ENCODE peak calls at places on chromosomes 12 and 14, in ten cellular contexts. U, K, H, E, X, V, P, B, Y and R are unnamed samples. For H3K4me1, the result is how much of the 10 kb centered on the place peaks cover.

GRCh38 chr12:13148532-13148847 is 45.0 kb upstream of the GSG1 start:
- DNase-seq in K (no peak), V (no peak), E (no peak), P (no peak), X (no peak), U (no peak), Y (no peak), H (no peak), B (no peak), R (no peak)

GRCh38 chr12:14952295-14952995 is 9.0 kb downstream of the ARHGDIB start:
- DNase-seq in P (peak), X (no peak), H (no peak), B (peak), V (peak), K (no peak), U (peak), E (no peak), Y (peak), R (peak)

GRCh38 chr14:103056322-103057027 is 874 bp downstream of the CDC42BPB start:
- DNase-seq in B (peak), P (peak), H (peak), X (peak), V (no peak), Y (no peak), K (peak), U (peak), E (peak), R (peak)

GRCh38 chr12:65825573-65826512 is 1.6 kb downstream of the HMGA2 start:
- DNase-seq in E (peak), X (no peak), P (peak), H (peak), K (no peak), V (peak), Y (no peak), B (peak), U (peak), R (peak)

GRCh38 chr12:62021808-62022207 is 238.4 kb upstream of the USP15 start:
- DNase-seq in Y (no peak), U (no peak), X (no peak), H (no peak), V (no peak), P (no peak), K (no peak), B (no peak), E (no peak), R (no peak)

GRCh38 chr12:55683676-55684075 is 24.0 kb downstream of the ITGA7 start:
- DNase-seq in H (peak), P (no peak), X (no peak), Y (no peak), E (no peak), V (no peak), B (no peak), K (no peak), U (no peak), R (no peak)

GRCh38 chr12:101004891-101005290 is 205.1 kb downstream of the SLC5A8 start:
- DNase-seq in X (no peak), V (no peak), H (no peak), E (no peak), K (no peak), B (no peak), P (no peak), U (no peak), Y (no peak), R (no peak)

GRCh38 chr12:27868165-27868564 is 88.1 kb upstream of the MANSC4 start:
- DNase-seq in Y (no peak), H (no peak), K (no peak), B (no peak), U (no peak), V (no peak), P (peak), E (no peak), X (no peak), R (peak)

GRCh38 chr12:116048886-116049285 is 228.6 kb downstream of the MED13L start:
- DNase-seq in X (no peak), U (no peak), E (no peak), K (no peak), H (no peak), B (no peak), V (peak), Y (no peak), P (no peak), R (no peak)

GRCh38 chr14:64879635-64880381 is at the start of gene SPTB:
- DNase-seq in V (peak), P (no peak), Y (peak), X (no peak), K (peak), B (peak), H (peak), E (peak), U (peak), R (no peak)

DNA sequence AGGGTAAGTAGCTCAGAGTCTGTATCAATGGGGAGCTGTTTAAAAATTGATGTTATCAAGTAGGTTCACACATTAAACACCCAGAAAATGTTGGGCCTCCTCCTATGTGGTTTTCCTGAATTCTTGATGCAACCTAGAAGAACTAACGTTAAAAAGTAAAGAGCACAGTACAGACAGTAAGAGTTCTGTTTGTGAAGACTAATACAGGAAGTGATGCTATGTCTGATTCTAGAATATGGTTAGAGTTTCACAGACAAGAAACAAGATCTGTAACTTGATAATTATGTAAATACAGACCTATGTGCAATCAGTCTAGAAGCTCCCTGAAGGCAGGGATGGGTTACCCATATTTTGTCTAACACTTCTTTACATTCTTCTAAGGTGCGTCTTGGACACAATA is 214.9 kb upstream of the BTG1 start:
- DNase-seq in V (peak), X (no peak), K (no peak), Y (peak), P (no peak), H (no peak), E (no peak), U (no peak), B (no peak), R (no peak)
- H3K4me1 ChIP-seq in V (under half), X (under half), K (under half), Y (under half), P (under half), H (under half), E (under half), U (under half), B (under half), R (under half)

DNA sequence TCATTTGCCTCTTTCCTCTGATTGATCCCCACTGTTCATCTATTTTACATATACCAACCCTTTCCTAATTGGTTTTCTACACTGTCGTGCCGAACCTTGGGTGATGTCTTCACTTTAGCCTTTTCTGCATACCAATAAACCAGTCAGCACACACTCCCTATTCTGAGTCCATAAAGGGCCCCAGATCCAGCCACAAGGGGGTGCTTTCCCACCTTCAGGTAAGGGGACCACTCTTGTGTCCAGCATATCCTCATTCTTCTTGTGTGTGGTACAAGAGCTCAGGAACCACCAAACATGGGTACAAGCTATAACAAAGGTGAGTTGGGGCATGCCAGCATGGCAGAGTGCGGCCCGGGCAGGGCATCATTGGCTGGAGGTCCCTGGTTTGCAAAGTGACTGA is 859.8 kb downstream of the FSCB start:
- DNase-seq in U (no peak), Y (no peak), X (no peak), B (no peak), P (no peak), V (no peak), K (no peak), H (no peak), E (no peak), R (no peak)
- H3K4me1 ChIP-seq in U (under half), Y (under half), X (under half), B (under half), P (under half), V (under half), K (under half), H (under half), E (under half), R (under half)

DNA sequence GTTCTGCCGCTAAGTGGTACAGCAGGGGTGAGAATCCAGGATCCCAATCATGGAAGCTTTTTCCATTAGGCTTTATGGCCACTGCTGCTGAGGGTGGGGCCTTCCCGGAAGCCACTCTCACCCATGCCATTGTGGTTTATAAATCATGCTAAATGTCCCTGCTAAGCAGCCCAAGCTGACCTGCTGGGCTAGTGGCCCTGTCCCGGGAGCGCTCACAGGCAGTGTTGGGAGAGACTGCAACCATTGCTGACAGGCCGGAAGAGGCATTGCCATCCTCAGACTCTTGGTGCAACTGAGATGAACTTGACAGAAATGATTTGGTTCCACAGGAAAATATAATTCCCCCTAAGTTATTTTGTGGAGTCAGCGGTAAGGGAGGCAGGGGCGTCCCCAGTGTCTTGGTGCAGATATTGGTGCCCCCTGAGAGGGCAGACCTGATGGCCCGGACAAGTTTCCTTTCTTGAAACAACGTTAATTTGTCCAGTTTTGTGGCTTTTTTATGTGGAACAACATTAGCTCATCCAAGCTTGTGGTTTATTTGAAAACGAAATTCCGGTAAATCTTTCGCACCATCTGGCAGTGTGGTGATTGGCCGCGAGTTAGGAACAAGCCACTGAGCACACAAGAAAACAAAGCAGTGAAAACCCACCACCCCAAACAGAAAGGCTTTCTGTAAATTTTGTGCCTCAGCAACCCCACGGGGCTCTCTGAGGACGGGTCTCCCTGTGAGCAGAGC is 82.3 kb downstream of the SSPN start:
- DNase-seq in Y (no peak), E (no peak), H (no peak), B (no peak), U (no peak), V (no peak), P (no peak), X (no peak), K (no peak), R (peak)
- H3K4me1 ChIP-seq in Y (under half), E (under half), H (under half), B (under half), U (under half), V (under half), P (under half), X (under half), K (under half), R (under half)

GRCh38 chr14:73236752-73237218 is 521 bp upstream of the PAPLN start:
- DNase-seq in V (no peak), E (no peak), U (no peak), X (no peak), K (no peak), Y (no peak), H (no peak), B (no peak), P (no peak), R (no peak)

GRCh38 chr14:73234586-73235394 is 2.5 kb upstream of the PAPLN start:
- DNase-seq in H (no peak), P (no peak), B (no peak), E (no peak), U (no peak), V (no peak), K (no peak), X (no peak), Y (no peak), R (no peak)

GRCh38 chr14:73237219-73237785 is at the start of gene PAPLN:
- DNase-seq in P (peak), Y (no peak), B (peak), V (no peak), H (no peak), K (no peak), U (no peak), X (no peak), E (no peak), R (no peak)

GRCh38 chr14:73235531-73236155 is 1.7 kb upstream of the PAPLN start:
- DNase-seq in X (no peak), U (no peak), K (no peak), P (peak), Y (no peak), B (no peak), V (no peak), E (no peak), H (no peak), R (no peak)

DNA sequence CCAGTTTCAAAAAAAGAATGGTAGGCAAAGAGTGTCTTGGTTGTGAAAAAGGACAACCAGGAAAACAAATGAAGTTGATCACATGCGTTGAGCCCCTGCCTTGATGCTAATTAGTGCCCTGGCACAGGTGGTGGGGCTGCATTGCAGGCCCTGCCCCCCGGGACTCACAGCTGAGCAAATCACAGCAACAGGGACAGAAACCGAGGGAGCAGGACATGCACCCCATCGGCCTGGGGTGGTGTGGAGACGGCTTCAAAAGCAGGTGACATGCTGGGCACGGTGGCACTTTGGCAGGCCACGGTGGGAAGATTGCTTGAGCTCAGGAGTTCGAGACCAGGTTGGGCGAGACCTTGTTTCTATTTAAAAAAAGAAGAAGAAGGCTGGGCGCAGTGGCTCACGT is 1.1 kb upstream of the PAPLN start:
- DNase-seq in Y (no peak), P (no peak), B (no peak), V (no peak), H (no peak), X (no peak), U (no peak), E (no peak), K (no peak), R (no peak)
- H3K4me1 ChIP-seq in Y (under half), P (under half), B (under half), V (under half), H (under half), X (under half), U (under half), E (half or more), K (half or more), R (under half)

DNA sequence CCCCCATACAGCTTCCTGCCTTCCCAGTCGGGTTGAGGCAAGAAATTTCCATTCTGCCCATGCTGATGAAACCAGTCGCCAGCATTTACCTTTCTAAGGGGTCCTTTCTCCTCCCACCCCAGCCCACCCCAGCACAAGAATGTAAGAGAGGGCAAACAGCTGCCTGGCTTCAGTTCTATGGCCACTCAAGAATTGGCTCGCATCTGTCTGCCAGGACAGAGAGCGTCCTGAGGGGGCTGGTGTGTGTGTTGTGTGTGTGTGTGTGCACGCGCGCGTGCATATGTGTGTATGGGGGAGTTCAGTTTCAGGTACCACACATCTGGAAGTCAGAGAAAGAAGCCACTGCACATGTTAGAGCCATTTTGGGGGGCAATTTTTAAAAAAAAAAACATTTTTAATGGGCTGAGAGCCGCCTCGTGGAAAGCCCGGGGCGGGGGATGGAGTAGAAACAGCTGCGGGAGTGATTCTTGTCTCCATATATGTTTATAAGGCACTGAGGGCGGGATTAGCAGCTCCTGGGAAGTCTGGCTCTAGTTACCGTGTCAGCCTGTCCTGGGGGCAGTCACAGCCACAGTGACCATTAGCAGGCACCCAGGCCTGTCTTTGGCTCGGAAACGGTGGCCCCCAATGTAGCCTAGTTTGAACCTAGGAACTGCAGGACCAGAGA is at the start of gene WNT5B:
- DNase-seq in U (no peak), K (no peak), Y (no peak), X (no peak), P (no peak), V (no peak), E (no peak), H (no peak), B (no peak), R (no peak)
- H3K4me1 ChIP-seq in U (under half), K (half or more), Y (under half), X (under half), P (under half), V (under half), E (under half), H (under half), B (under half), R (under half)

GRCh38 chr14:50040401-50040775 is 76.0 kb downstream of the VCPKMT start:
- DNase-seq in Y (peak), B (no peak), U (no peak), K (no peak), P (peak), H (no peak), E (no peak), V (peak), X (no peak), R (peak)
- H3K4me1 ChIP-seq in Y (half or more), B (half or more), U (under half), K (under half), P (under half), H (under half), E (half or more), V (under half), X (under half), R (under half)

GRCh38 chr12:96212456-96213375 is 18.5 kb downstream of the ELK3 start:
- DNase-seq in X (no peak), H (no peak), Y (no peak), B (no peak), V (no peak), E (no peak), U (no peak), K (no peak), P (no peak), R (no peak)

GRCh38 chr12:96211989-96212388 is 17.8 kb downstream of the ELK3 start:
- DNase-seq in P (no peak), X (no peak), U (no peak), V (no peak), Y (no peak), E (no peak), H (no peak), B (no peak), K (no peak), R (no peak)

GRCh38 chr12:96208346-96208745 is 14.2 kb downstream of the ELK3 start:
- DNase-seq in E (no peak), X (no peak), Y (no peak), B (no peak), V (no peak), K (no peak), H (no peak), P (peak), U (no peak), R (peak)

GRCh38 chr12:96208801-96209534 is 14.8 kb downstream of the ELK3 start:
- DNase-seq in Y (no peak), X (no peak), E (no peak), H (no peak), K (no peak), U (no peak), B (no peak), V (peak), P (no peak), R (no peak)

GRCh38 chr12:96210376-96211055 is 16.3 kb downstream of the ELK3 start:
- DNase-seq in X (no peak), V (no peak), Y (peak), P (no peak), U (no peak), H (no peak), E (no peak), K (no peak), B (no peak), R (no peak)
- H3K4me1 ChIP-seq in X (under half), V (half or more), Y (half or more), P (under half), U (under half), H (under half), E (half or more), K (half or more), B (under half), R (under half)

GRCh38 chr12:121794532-121795028 is 1.1 kb upstream of the RHOF start:
- DNase-seq in B (no peak), P (no peak), V (no peak), E (no peak), K (no peak), H (peak), Y (no peak), X (peak), U (no peak), R (no peak)
- H3K4me1 ChIP-seq in B (half or more), P (under half), V (under half), E (half or more), K (half or more), H (half or more), Y (half or more), X (under half), U (under half), R (half or more)

GRCh38 chr14:87745507-87746118 is 247.4 kb downstream of the GALC start:
- DNase-seq in X (no peak), P (peak), B (no peak), Y (no peak), U (no peak), H (no peak), V (peak), E (no peak), K (no peak), R (peak)

GRCh38 chr14:87748558-87748957 is 244.4 kb downstream of the GALC start:
- DNase-seq in B (no peak), X (no peak), E (no peak), H (no peak), P (no peak), Y (no peak), U (no peak), K (no peak), V (no peak), R (no peak)
- H3K4me1 ChIP-seq in B (under half), X (under half), E (under half), H (under half), P (under half), Y (under half), U (under half), K (under half), V (under half), R (under half)

DNA sequence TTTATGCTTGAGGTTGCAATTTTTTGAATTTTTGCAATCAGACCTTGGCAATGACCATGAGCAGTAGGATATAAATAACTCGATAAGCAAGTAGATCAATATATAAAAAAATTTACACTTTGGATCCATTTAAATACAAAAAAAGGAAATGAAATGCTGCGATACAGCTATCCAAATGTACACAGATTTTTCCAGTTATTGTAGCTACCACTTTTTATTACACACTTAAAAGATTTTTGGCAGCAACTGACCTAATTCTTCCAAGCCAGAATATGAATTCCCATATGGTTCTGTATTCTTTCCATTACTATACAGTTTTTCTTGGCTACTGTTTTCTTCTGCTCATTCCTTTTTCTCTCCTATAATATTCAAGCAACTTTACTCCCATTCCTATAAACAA is 52.2 kb downstream of the TMTC1 start:
- DNase-seq in E (no peak), Y (no peak), X (no peak), V (no peak), U (no peak), K (no peak), B (no peak), H (no peak), P (no peak), R (no peak)
- H3K4me1 ChIP-seq in E (under half), Y (under half), X (under half), V (under half), U (under half), K (half or more), B (under half), H (under half), P (under half), R (under half)